ENCODE peak calls at places on chromosomes 12 and 14, in ten cellular contexts. Q is non-pigmented ciliary epithelial cell, V is RKO, D is K562, J is AG10803, L is fibroblast of pulmonary artery, F is IMR-90, T is HFF-Myc, C is substantia nigra, H is COLO829. B is an unnamed sample.

GRCh38 chr14:74531467-74531866 is 37.9 kb downstream of the ISCA2 start:
- DNase-seq in Q (no peak), V (no peak), D (peak), J (peak), L (peak), F (peak), T (peak), C (no peak), H (no peak), B (no peak)

GRCh38 chr14:76289276-76289675 is 86.7 kb upstream of the ESRRB start:
- DNase-seq in Q (no peak), V (no peak), D (no peak), J (no peak), L (no peak), F (no peak), T (no peak), C (no peak), H (no peak), B (no peak)

GRCh38 chr14:80926706-80927384 is 14.7 kb downstream of the CEP128 start:
- DNase-seq in Q (peak), V (peak), D (no peak), J (peak), L (peak), F (peak), T (no peak), C (no peak), H (no peak), B (no peak)

GRCh38 chr14:105315211-105315721 is 718 bp downstream of the PACS2 start:
- DNase-seq in Q (no peak), V (peak), D (no peak), J (peak), L (no peak), F (no peak), T (no peak), C (no peak), H (no peak), B (no peak)

GRCh38 chr14:103185051-103186027 is 62.1 kb downstream of the TNFAIP2 start:
- DNase-seq in Q (no peak), V (peak), D (no peak), J (peak), L (peak), F (peak), T (peak), C (no peak), H (peak), B (no peak)

GRCh38 chr12:66688836-66689439 is 10.1 kb upstream of the GRIP1 start:
- DNase-seq in Q (no peak), V (peak), D (peak), J (peak), L (peak), F (peak), T (no peak), C (no peak), H (peak), B (no peak)

GRCh38 chr14:100735271-100735670 is 8.6 kb downstream of the DLK1 start:
- DNase-seq in Q (no peak), V (no peak), D (no peak), J (no peak), L (no peak), F (no peak), T (no peak), C (no peak), H (no peak), B (no peak)

GRCh38 chr14:91350813-91351507 is 66.7 kb downstream of the CCDC88C start:
- DNase-seq in Q (no peak), V (no peak), D (no peak), J (no peak), L (no peak), F (no peak), T (no peak), C (no peak), H (no peak), B (no peak)

GRCh38 chr12:3671330-3672112 is 81.4 kb downstream of the CRACR2A start:
- DNase-seq in Q (no peak), V (no peak), D (no peak), J (no peak), L (no peak), F (no peak), T (no peak), C (no peak), H (no peak), B (no peak)

GRCh38 chr14:74409441-74409840 is 16.6 kb downstream of the SYNDIG1L start:
- DNase-seq in Q (no peak), V (no peak), D (no peak), J (no peak), L (no peak), F (no peak), T (no peak), C (no peak), H (no peak), B (no peak)

GRCh38 chr14:22653012-22653621 is 9.0 kb upstream of the OR6J1 start:
- DNase-seq in Q (no peak), V (peak), D (peak), J (peak), L (peak), F (peak), T (peak), C (no peak), H (peak), B (peak)

GRCh38 chr12:47087088-47087688 is 7.4 kb upstream of the AMIGO2 start:
- DNase-seq in Q (no peak), V (no peak), D (no peak), J (peak), L (peak), F (peak), T (no peak), C (no peak), H (no peak), B (no peak)

GRCh38 chr14:24802236-24802635 is 168.2 kb upstream of the GZMB start:
- DNase-seq in Q (no peak), V (no peak), D (no peak), J (no peak), L (no peak), F (no peak), T (no peak), C (no peak), H (no peak), B (no peak)

GRCh38 chr12:23893611-23894010 is 55.9 kb downstream of the SOX5 start:
- DNase-seq in Q (no peak), V (no peak), D (no peak), J (no peak), L (peak), F (no peak), T (no peak), C (no peak), H (no peak), B (no peak)

GRCh38 chr14:83425138-83425537 is 1891.5 kb upstream of the SEL1L start:
- DNase-seq in Q (peak), V (no peak), D (no peak), J (peak), L (peak), F (peak), T (no peak), C (no peak), H (no peak), B (no peak)

GRCh38 chr12:14948672-14949071 is 10.3 kb upstream of the ERP27 start:
- DNase-seq in Q (peak), V (peak), D (no peak), J (peak), L (peak), F (peak), T (peak), C (no peak), H (peak), B (peak)

GRCh38 chr12:27081668-27082091 is 698 bp downstream of the C12orf71 start:
- DNase-seq in Q (no peak), V (no peak), D (peak), J (peak), L (peak), F (peak), T (no peak), C (no peak), H (peak), B (no peak)

GRCh38 chr12:50537538-50537919 is 32.7 kb downstream of the DIP2B start:
- DNase-seq in Q (peak), V (peak), D (no peak), J (peak), L (no peak), F (peak), T (no peak), C (no peak), H (no peak), B (no peak)

GRCh38 chr12:52370906-52371608 is 3.8 kb upstream of the KRT85 start:
- DNase-seq in Q (peak), V (no peak), D (no peak), J (peak), L (peak), F (peak), T (no peak), C (no peak), H (peak), B (peak)

GRCh38 chr14:21267886-21268611 is 1.2 kb downstream of the HNRNPC start:
- DNase-seq in Q (no peak), V (peak), D (no peak), J (peak), L (peak), F (peak), T (no peak), C (no peak), H (no peak), B (no peak)